ENCODE peak calls at places on chromosomes 11 and 22, in five cellular contexts. Z, T, N, D and Q are unnamed samples.

GRCh38 chr11:72478596-72479143 is 44.3 kb upstream of the CLPB start:
- DNase-seq in N (no peak), D (no peak), Z (no peak), T (no peak), Q (no peak)

GRCh38 chr22:20015971-20016733 is 471 bp downstream of the ARVCF start:
- DNase-seq in N (no peak), D (peak; percentile 72), Z (peak; percentile 33), T (no peak), Q (peak; percentile 31)

GRCh38 chr11:23112987-23113886 is 253.0 kb upstream of the CCDC179 start:
- DNase-seq in N (no peak), D (peak; percentile 57), T (no peak), Z (peak; percentile 77), Q (peak; percentile 54)

GRCh38 chr11:119605137-119605675 is 123.8 kb downstream of the NECTIN1 start:
- DNase-seq in T (no peak), Z (no peak), N (no peak), D (no peak), Q (no peak)

GRCh38 chr11:10375280-10376048 is 70.6 kb downstream of the ADM start:
- DNase-seq in T (no peak), D (no peak), Z (no peak), N (no peak), Q (no peak)

GRCh38 chr11:119729581-119730346 is 764 bp upstream of the NECTIN1 start:
- DNase-seq in T (peak; percentile 32), D (no peak), Z (peak; percentile 77), N (no peak), Q (no peak)

GRCh38 chr11:70521475-70522260 is 123.3 kb downstream of the CTTN start:
- DNase-seq in Z (no peak), D (no peak), T (no peak), N (no peak), Q (no peak)

GRCh38 chr11:23732026-23732425 is 764.8 kb upstream of the LUZP2 start:
- DNase-seq in N (no peak), T (no peak), Z (no peak), D (peak; percentile 7), Q (no peak)

GRCh38 chr11:31557991-31558390 is 48.4 kb downstream of the ELP4 start:
- DNase-seq in T (no peak), N (no peak), Z (no peak), D (no peak), Q (no peak)

GRCh38 chr11:76444384-76445121 is at the start of gene EMSY:
- DNase-seq in D (peak; percentile 99), T (peak; percentile 96), N (peak; percentile 92), Z (peak; percentile 96), Q (peak; percentile 99)

GRCh38 chr22:25970348-25970995 is 198.8 kb upstream of the SEZ6L start:
- DNase-seq in N (no peak), Z (no peak), T (no peak), D (no peak), Q (no peak)

GRCh38 chr11:26910192-26910591 is 83.7 kb upstream of the FIBIN start:
- DNase-seq in D (no peak), N (no peak), T (no peak), Z (no peak), Q (no peak)

GRCh38 chr22:35681454-35682050 is 33.3 kb downstream of the APOL6 start:
- DNase-seq in N (no peak), D (no peak), T (no peak), Z (no peak), Q (no peak)

GRCh38 chr11:126992804-126993111 is 7.8 kb downstream of the KIRREL3 start:
- DNase-seq in D (no peak), T (no peak), Z (no peak), N (no peak), Q (no peak)

GRCh38 chr11:58923300-58923788 is 15.9 kb upstream of the GLYATL1 start:
- DNase-seq in T (peak; percentile 54), Z (peak; percentile 21), D (no peak), N (peak; percentile 38), Q (peak; percentile 9)

GRCh38 chr22:33850227-33850626 is 70.0 kb downstream of the LARGE1 start:
- DNase-seq in D (no peak), T (no peak), N (no peak), Z (no peak), Q (no peak)

GRCh38 chr22:33918676-33919590 is 1.3 kb downstream of the LARGE1 start:
- DNase-seq in N (no peak), Z (no peak), D (no peak), T (no peak), Q (no peak)

GRCh38 chr11:72781313-72782080 is 12.3 kb downstream of the STARD10 start:
- DNase-seq in N (peak; percentile 41), D (peak; percentile 80), Z (peak; percentile 64), T (no peak), Q (peak; percentile 37)

GRCh38 chr11:77407613-77408012 is 66.3 kb downstream of the PAK1 start:
- DNase-seq in T (peak; percentile 51), Z (peak; percentile 80), D (no peak), N (no peak), Q (no peak)

GRCh38 chr11:46381046-46381835 is at the start of gene MDK:
- DNase-seq in D (peak; percentile 84), Z (peak; percentile 39), N (no peak), T (no peak), Q (peak; percentile 70)

GRCh38 chr11:40328890-40329617 is 1130.4 kb downstream of the LRRC4C start:
- DNase-seq in D (peak; percentile 23), T (no peak), N (no peak), Z (peak; percentile 21), Q (no peak)

GRCh38 chr11:118437046-118437735 is 899 bp downstream of the KMT2A start:
- DNase-seq in T (no peak), Z (peak; percentile 47), N (peak; percentile 33), D (peak; percentile 58), Q (peak; percentile 68)

GRCh38 chr22:22958621-22959020 is 71.0 kb downstream of the IGLL5 start:
- DNase-seq in N (no peak), T (no peak), Z (no peak), D (no peak), Q (no peak)

GRCh38 chr11:116605543-116605942 is 167.2 kb downstream of the BUD13 start:
- DNase-seq in N (no peak), D (peak; percentile 93), T (peak; percentile 32), Z (peak; percentile 19), Q (peak; percentile 82)

GRCh38 chr11:65586247-65586630 is 9.4 kb downstream of the KCNK7 start:
- DNase-seq in T (no peak), N (no peak), Z (no peak), D (no peak), Q (no peak)
- H3K36me3 ChIP-seq in T (no peaks in the 10 kb centered on the region), N (peaks cover 66% of the 10 kb centered on the region), Z (peaks cover 7% of the 10 kb centered on the region), D (no peaks in the 10 kb centered on the region), Q (no peaks in the 10 kb centered on the region)

GRCh38 chr11:96310236-96310635 is 32.8 kb downstream of the MAML2 start:
- DNase-seq in N (no peak), D (no peak), Z (no peak), T (no peak), Q (no peak)

GRCh38 chr11:96307748-96308133 is 35.3 kb downstream of the MAML2 start:
- DNase-seq in Z (no peak), N (no peak), D (no peak), T (peak; percentile 84), Q (peak; percentile 56)

GRCh38 chr11:96309643-96310017 is 33.4 kb downstream of the MAML2 start:
- DNase-seq in D (no peak), Z (no peak), T (no peak), N (no peak), Q (no peak)

GRCh38 chr11:96306933-96307747 is 35.9 kb downstream of the MAML2 start:
- DNase-seq in D (no peak), N (peak; percentile 30), T (peak; percentile 95), Z (peak; percentile 90), Q (peak; percentile 92)

GRCh38 chr11:96309001-96309642 is 33.9 kb downstream of the MAML2 start:
- DNase-seq in Z (no peak), N (no peak), D (no peak), T (no peak), Q (peak; percentile 77)
- H3K4me1 ChIP-seq in Z (peaks cover 56% of the 10 kb centered on the region), N (peaks cover 3% of the 10 kb centered on the region), D (peaks cover 30% of the 10 kb centered on the region), T (peaks cover 58% of the 10 kb centered on the region), Q (peaks cover 47% of the 10 kb centered on the region)

GRCh38 chr22:48152154-48152775 is 1389.8 kb downstream of the TBC1D22A start:
- DNase-seq in D (no peak), Z (no peak), N (no peak), T (no peak), Q (no peak)

GRCh38 chr22:48154169-48154942 is 1391.9 kb downstream of the TBC1D22A start:
- DNase-seq in T (no peak), D (no peak), N (no peak), Z (no peak), Q (no peak)

GRCh38 chr22:48153726-48154125 is 1391.3 kb downstream of the TBC1D22A start:
- DNase-seq in N (no peak), D (no peak), Z (peak; percentile 59), T (no peak), Q (no peak)

GRCh38 chr22:48151641-48152040 is 1389.2 kb downstream of the TBC1D22A start:
- DNase-seq in Z (no peak), N (no peak), T (no peak), D (no peak), Q (no peak)

GRCh38 chr22:48152916-48153315 is 1390.5 kb downstream of the TBC1D22A start:
- DNase-seq in D (no peak), Z (no peak), N (no peak), T (no peak), Q (no peak)
- H3K9me3 ChIP-seq in D (no peaks in the 10 kb centered on the region), Z (no peaks in the 10 kb centered on the region), N (no peaks in the 10 kb centered on the region), T (no peaks in the 10 kb centered on the region), Q (no peaks in the 10 kb centered on the region)

GRCh38 chr11:87039371-87039770 is 1.6 kb downstream of the TMEM135 start:
- DNase-seq in Z (no peak), D (no peak), N (no peak), T (no peak), Q (no peak)

GRCh38 chr11:87046824-87047223 is 9.1 kb downstream of the TMEM135 start:
- DNase-seq in Z (no peak), N (no peak), T (no peak), D (no peak), Q (no peak)

GRCh38 chr11:87038235-87038960 is 664 bp downstream of the TMEM135 start:
- DNase-seq in N (no peak), T (no peak), Z (no peak), D (no peak), Q (no peak)

GRCh38 chr11:87043894-87044293 is 6.2 kb downstream of the TMEM135 start:
- DNase-seq in N (no peak), Z (no peak), T (no peak), D (no peak), Q (no peak)
- H3K36me3 ChIP-seq in N (peaks cover 5% of the 10 kb centered on the region), Z (peaks cover 14% of the 10 kb centered on the region), T (no peaks in the 10 kb centered on the region), D (peaks cover 1% of the 10 kb centered on the region), Q (no peaks in the 10 kb centered on the region)

GRCh38 chr11:44010789-44011251 is 37.0 kb upstream of the ACCSL start:
- DNase-seq in T (no peak), D (no peak), N (no peak), Z (no peak), Q (no peak)

GRCh38 chr11:44015624-44016007 is 32.2 kb upstream of the ACCSL start:
- DNase-seq in T (no peak), Z (no peak), D (no peak), N (no peak), Q (no peak)

GRCh38 chr11:44008698-44009097 is 39.1 kb upstream of the ACCSL start:
- DNase-seq in N (no peak), Z (no peak), T (no peak), D (no peak), Q (no peak)

GRCh38 chr11:44014968-44015623 is 32.7 kb upstream of the ACCSL start:
- DNase-seq in D (no peak), T (no peak), Z (no peak), N (no peak), Q (no peak)

GRCh38 chr11:44011797-44012196 is 36.0 kb upstream of the ACCSL start:
- DNase-seq in D (no peak), T (no peak), N (no peak), Z (no peak), Q (no peak)
- H3K4me1 ChIP-seq in D (no peaks in the 10 kb centered on the region), T (peaks cover 5% of the 10 kb centered on the region), N (no peaks in the 10 kb centered on the region), Z (peaks cover 2% of the 10 kb centered on the region), Q (no peaks in the 10 kb centered on the region)